ENCODE peak calls at places on chromosomes 6 and 20, in ten cellular contexts. L is NB4, I is IMR-90, C is mammary epithelial cell, W is fibroblast of mammary gland, O is body of pancreas, A is tibial artery, D is GM12865, Z is HFF-Myc, T is heart left ventricle. B is an unnamed sample.

GRCh38 chr6:42727084-42727601 is 4.7 kb upstream of the PRPH2 start:
- DNase-seq in L (no peak), I (peak; percentile 21), C (no peak), W (no peak), O (peak; percentile 30), A (no peak), D (peak; percentile 9), Z (no peak), T (peak; percentile 38), B (no peak)

GRCh38 chr6:144305985-144306384 is 20.9 kb downstream of the UTRN start:
- DNase-seq in L (no peak), I (peak; percentile 79), C (no peak), W (peak; percentile 60), O (no peak), A (no peak), D (peak; percentile 71), Z (no peak), T (no peak), B (peak; percentile 76)

GRCh38 chr20:54723723-54724122 is 248.3 kb downstream of the DOK5 start:
- DNase-seq in L (no peak), I (no peak), C (no peak), W (no peak), O (no peak), A (no peak), D (no peak), Z (no peak), T (no peak), B (no peak)

GRCh38 chr6:43678341-43678740 is 9.2 kb downstream of the MRPS18A start:
- DNase-seq in L (no peak), I (no peak), C (no peak), W (no peak), O (no peak), A (no peak), D (no peak), Z (no peak), T (no peak), B (no peak)

GRCh38 chr6:138973481-138974140 is 14.4 kb downstream of the REPS1 start:
- DNase-seq in L (no peak), I (peak; percentile 67), C (no peak), W (peak; percentile 78), O (no peak), A (no peak), D (no peak), Z (no peak), T (no peak), B (peak; percentile 52)

GRCh38 chr6:80348263-80348662 is 241.8 kb downstream of the BCKDHB start:
- DNase-seq in L (no peak), I (peak; percentile 51), C (peak; percentile 43), W (peak; percentile 6), O (no peak), A (no peak), D (no peak), Z (no peak), T (peak; percentile 28), B (peak; percentile 88)

GRCh38 chr20:63855363-63856110 is 5.8 kb upstream of the ABHD16B start:
- DNase-seq in L (no peak), I (no peak), C (no peak), W (no peak), O (no peak), A (no peak), D (no peak), Z (no peak), T (peak; percentile 35), B (no peak)

GRCh38 chr6:99492137-99492536 is 23.1 kb downstream of the USP45 start:
- DNase-seq in L (no peak), I (no peak), C (no peak), W (no peak), O (no peak), A (no peak), D (no peak), Z (no peak), T (no peak), B (no peak)

GRCh38 chr6:6674872-6675271 is 86.4 kb downstream of the LY86 start:
- DNase-seq in L (peak; percentile 45), I (no peak), C (no peak), W (peak; percentile 8), O (no peak), A (no peak), D (no peak), Z (no peak), T (no peak), B (no peak)

GRCh38 chr6:6678811-6679210 is 90.3 kb downstream of the LY86 start:
- DNase-seq in L (no peak), I (no peak), C (no peak), W (no peak), O (no peak), A (no peak), D (no peak), Z (no peak), T (no peak), B (no peak)

GRCh38 chr6:6679633-6680032 is 91.1 kb downstream of the LY86 start:
- DNase-seq in L (no peak), I (no peak), C (no peak), W (no peak), O (no peak), A (no peak), D (no peak), Z (no peak), T (no peak), B (no peak)

GRCh38 chr6:6678185-6678671 is 89.7 kb downstream of the LY86 start:
- DNase-seq in L (no peak), I (peak; percentile 69), C (peak; percentile 63), W (peak; percentile 67), O (peak; percentile 24), A (no peak), D (no peak), Z (no peak), T (peak; percentile 8), B (peak; percentile 42)

GRCh38 chr6:6676910-6677441 is 88.5 kb downstream of the LY86 start:
- DNase-seq in L (peak; percentile 90), I (peak; percentile 69), C (peak; percentile 63), W (peak; percentile 74), O (peak; percentile 76), A (peak; percentile 82), D (peak; percentile 85), Z (peak; percentile 66), T (peak; percentile 75), B (peak; percentile 69)
- H3K4me3 ChIP-seq in L (no peak overlapping the region), I (no peak overlapping the region), C (no peak overlapping the region), W (no peak overlapping the region), O (no peak overlapping the region), A (no peak overlapping the region), D (no peak overlapping the region), Z (no peak overlapping the region), T (no peak overlapping the region), B (no peak overlapping the region)

DNA sequence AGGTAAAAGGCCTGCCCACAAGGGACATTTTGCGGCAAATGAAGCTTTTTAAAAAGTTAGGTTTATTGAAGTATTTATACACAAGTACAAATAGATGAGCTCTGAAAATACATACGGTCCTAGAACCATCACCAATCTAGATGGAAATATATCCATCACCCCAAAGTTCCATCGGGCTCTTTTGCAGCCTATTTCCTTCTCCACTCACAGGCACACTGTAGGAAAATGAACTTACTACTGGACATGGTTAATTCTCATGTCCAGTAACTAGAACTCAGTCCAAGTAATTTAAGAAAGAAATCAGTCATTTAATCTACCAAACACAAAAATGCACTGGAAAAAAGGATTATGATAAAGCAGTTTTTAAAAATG is 6.2 kb downstream of the PCNA start:
- DNase-seq in L (no peak), I (no peak), C (no peak), W (no peak), O (no peak), A (no peak), D (no peak), Z (no peak), T (no peak), B (no peak)
- TF ChIP-seq CTCF in L (no peak), I (no peak), C (no peak), W (no peak), O (no peak), A (no peak), D (no peak), Z (no peak), T (no peak), B (no peak)

GRCh38 chr6:54063228-54063539 is 48.1 kb upstream of the MLIP start:
- DNase-seq in L (no peak), I (no peak), C (no peak), W (no peak), O (no peak), A (no peak), D (no peak), Z (no peak), T (no peak), B (no peak)

GRCh38 chr6:54057068-54057467 is 54.2 kb upstream of the MLIP start:
- DNase-seq in L (no peak), I (no peak), C (no peak), W (no peak), O (no peak), A (no peak), D (no peak), Z (no peak), T (no peak), B (no peak)

GRCh38 chr6:54060286-54060685 is 51.0 kb upstream of the MLIP start:
- DNase-seq in L (no peak), I (peak; percentile 53), C (no peak), W (peak; percentile 18), O (no peak), A (no peak), D (no peak), Z (no peak), T (no peak), B (peak; percentile 60)

GRCh38 chr6:54058236-54058635 is 53.0 kb upstream of the MLIP start:
- DNase-seq in L (no peak), I (no peak), C (no peak), W (no peak), O (no peak), A (no peak), D (no peak), Z (no peak), T (peak; percentile 33), B (no peak)

DNA sequence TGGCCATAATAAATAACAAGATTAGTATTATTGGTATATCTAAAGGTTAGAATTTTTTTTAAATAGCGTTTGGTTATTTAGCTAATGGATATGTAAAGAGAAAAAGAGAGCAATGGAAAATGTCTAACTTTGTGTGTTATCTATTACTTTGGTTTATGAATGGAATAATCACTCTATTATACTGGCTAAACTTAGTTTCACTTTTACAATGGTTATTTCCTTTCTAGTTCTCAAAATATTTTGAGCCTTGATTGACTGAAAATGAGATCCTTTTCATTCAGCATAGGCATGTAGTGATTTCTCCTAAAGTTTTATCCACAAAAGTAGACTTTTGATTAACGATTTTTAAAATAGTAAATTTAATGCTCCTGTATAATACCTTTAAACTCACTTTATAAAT is 51.6 kb upstream of the MLIP start:
- DNase-seq in L (no peak), I (no peak), C (no peak), W (no peak), O (no peak), A (no peak), D (no peak), Z (no peak), T (no peak), B (no peak)
- H3K4me3 ChIP-seq in L (no peak overlapping the region), I (no peak overlapping the region), C (no peak overlapping the region), W (no peak overlapping the region), O (no peak overlapping the region), A (peak overlapping the region; percentile 17), D (no peak overlapping the region), Z (no peak overlapping the region), T (no peak overlapping the region), B (no peak overlapping the region)

GRCh38 chr6:36985384-36985962 is 523 bp downstream of the MTCH1 start:
- DNase-seq in L (no peak), I (no peak), C (no peak), W (no peak), O (no peak), A (no peak), D (peak; percentile 19), Z (no peak), T (no peak), B (no peak)

GRCh38 chr6:36984581-36985383 is 1.2 kb downstream of the MTCH1 start:
- DNase-seq in L (peak; percentile 43), I (peak; percentile 87), C (peak; percentile 30), W (peak; percentile 78), O (peak; percentile 48), A (peak; percentile 61), D (peak; percentile 65), Z (peak; percentile 30), T (peak; percentile 76), B (peak; percentile 64)

GRCh38 chr6:36986704-36987047 is 680 bp upstream of the MTCH1 start:
- DNase-seq in L (no peak), I (no peak), C (no peak), W (no peak), O (no peak), A (no peak), D (no peak), Z (no peak), T (no peak), B (no peak)

GRCh38 chr6:36983538-36983937 is 2.5 kb downstream of the MTCH1 start:
- DNase-seq in L (no peak), I (no peak), C (no peak), W (no peak), O (no peak), A (no peak), D (no peak), Z (no peak), T (no peak), B (no peak)

DNA sequence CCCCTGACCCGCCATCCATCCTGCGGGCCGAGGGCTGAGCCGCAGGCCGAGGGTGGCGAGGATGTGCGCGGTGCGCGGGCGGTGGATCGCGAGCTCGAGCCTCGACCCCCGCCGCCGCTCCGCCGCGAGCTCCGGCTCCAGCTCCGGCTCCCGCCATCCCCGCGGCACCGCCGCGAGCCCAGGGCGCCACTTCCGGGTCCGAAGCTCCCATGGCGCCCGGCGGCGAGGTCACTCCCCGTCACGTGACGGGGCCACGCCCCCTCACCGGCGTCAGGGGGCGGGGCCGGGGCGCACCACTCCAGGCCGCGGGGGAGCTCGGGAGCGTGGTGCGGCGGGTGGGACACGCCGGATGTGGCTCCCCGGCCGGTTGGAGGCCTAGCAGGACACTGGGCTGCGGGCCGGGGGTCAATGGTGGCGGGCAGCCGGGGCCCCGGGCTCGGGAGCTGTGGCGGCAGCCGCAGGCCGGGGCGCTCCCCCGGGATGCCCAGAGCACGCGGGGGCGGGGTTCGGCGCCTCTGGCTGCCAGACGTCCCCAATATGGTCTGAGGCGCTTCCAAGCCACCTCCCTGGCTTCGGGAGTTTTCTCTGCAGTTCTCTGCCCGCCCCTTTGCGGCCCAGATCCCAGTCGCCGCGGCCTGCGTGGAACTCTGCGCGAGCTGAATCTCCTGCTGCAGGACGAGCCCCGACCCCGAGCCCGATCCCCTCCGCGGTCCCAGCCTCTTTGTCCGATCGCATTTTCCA is at the start of gene MTCH1:
- DNase-seq in L (peak; percentile 94), I (peak; percentile 86), C (peak; percentile 87), W (peak; percentile 82), O (peak; percentile 93), A (peak; percentile 91), D (peak; percentile 95), Z (peak; percentile 43), T (peak; percentile 93), B (peak; percentile 91)
- TF ChIP-seq CTCF in L (no peak), I (no peak), C (no peak), W (no peak), O (no peak), A (no peak), D (no peak), Z (no peak), T (no peak), B (no peak)